ENCODE peak calls at places on chromosomes 3 and 15, in four cellular contexts. D, Q, X and G are unnamed samples.

GRCh38 chr3:16362781-16363180 is 97.8 kb downstream of the OXNAD1 start:
- DNase-seq in X (no peak), D (no peak), Q (no peak), G (no peak)

GRCh38 chr3:196272826-196273225 is 14.7 kb downstream of the PCYT1A start:
- DNase-seq in X (no peak), Q (no peak), D (no peak), G (no peak)

GRCh38 chr15:59536553-59536952 is 75.0 kb upstream of the GCNT3 start:
- DNase-seq in D (no peak), X (no peak), Q (no peak), G (no peak)

GRCh38 chr3:123745184-123745855 is 138.8 kb downstream of the MYLK start:
- DNase-seq in D (no peak), Q (no peak), X (peak; percentile 44), G (no peak)

GRCh38 chr15:77025471-77025901 is 30.6 kb downstream of the PSTPIP1 start:
- DNase-seq in Q (no peak), X (no peak), D (peak; percentile 14), G (no peak)

GRCh38 chr3:33377931-33378330 is 62.3 kb downstream of the UBP1 start:
- DNase-seq in Q (no peak), D (no peak), X (no peak), G (no peak)

GRCh38 chr15:43270676-43271306 is 4.1 kb upstream of the TGM5 start:
- DNase-seq in X (no peak), D (no peak), Q (no peak), G (no peak)

GRCh38 chr3:169668081-169668956 is 4.8 kb upstream of the MECOM start:
- DNase-seq in Q (no peak), X (no peak), D (peak; percentile 61), G (no peak)

DNA sequence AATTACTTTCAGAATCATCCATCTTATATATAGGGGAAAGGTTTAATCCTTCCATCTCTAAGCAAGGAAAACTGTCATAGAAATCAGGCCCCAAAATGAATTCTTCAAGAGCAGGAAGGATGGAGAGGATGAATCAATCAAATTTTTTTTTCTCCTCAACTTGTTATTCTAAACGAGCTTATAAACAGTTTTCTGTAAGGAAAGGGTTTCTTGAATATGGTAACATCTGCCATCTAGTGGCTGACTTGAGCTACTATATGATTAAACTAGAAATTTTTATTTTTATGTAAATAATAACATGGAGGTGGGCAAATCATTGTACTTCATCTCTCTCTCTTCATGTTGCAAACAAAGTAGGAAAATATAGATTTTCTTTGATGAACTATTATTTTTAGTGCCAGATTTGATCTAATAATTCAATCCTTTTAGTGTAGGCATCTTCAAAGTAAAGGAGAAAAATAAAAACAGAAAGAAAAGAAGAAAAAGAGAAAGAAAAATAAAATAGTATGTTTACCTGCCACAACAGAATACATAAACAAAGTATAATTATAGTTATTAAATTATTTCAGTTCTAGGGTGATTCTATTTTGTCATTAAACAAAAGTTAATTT is 146.6 kb downstream of the SERPINI1 start:
- DNase-seq in D (no peak), X (peak; percentile 30), Q (peak; percentile 35), G (peak; percentile 27)
- TF ChIP-seq ELF4 in D (no peak), X (no peak), Q (no peak), G (no peak)

GRCh38 chr15:70380484-70380883 is 282.8 kb upstream of the TLE3 start:
- DNase-seq in Q (no peak), D (no peak), X (no peak), G (no peak)
- TF ChIP-seq SP1 in Q (no peak), D (no peak), X (no peak), G (no peak)

GRCh38 chr15:98787936-98788757 is 139.8 kb downstream of the IGF1R start:
- DNase-seq in X (peak; percentile 43), Q (no peak), D (no peak), G (no peak)

GRCh38 chr15:98785408-98785795 is 137.1 kb downstream of the IGF1R start:
- DNase-seq in Q (no peak), X (peak; percentile 48), D (no peak), G (no peak)

GRCh38 chr15:98786706-98787105 is 138.4 kb downstream of the IGF1R start:
- DNase-seq in Q (no peak), D (no peak), X (no peak), G (no peak)

GRCh38 chr15:98787190-98787589 is 138.9 kb downstream of the IGF1R start:
- DNase-seq in Q (no peak), D (no peak), X (no peak), G (no peak)

GRCh38 chr15:98785796-98786581 is 137.7 kb downstream of the IGF1R start:
- DNase-seq in Q (no peak), D (peak; percentile 50), X (peak; percentile 36), G (no peak)
- TF ChIP-seq ELF4 in Q (no peak), D (no peak), X (no peak), G (no peak)

DNA sequence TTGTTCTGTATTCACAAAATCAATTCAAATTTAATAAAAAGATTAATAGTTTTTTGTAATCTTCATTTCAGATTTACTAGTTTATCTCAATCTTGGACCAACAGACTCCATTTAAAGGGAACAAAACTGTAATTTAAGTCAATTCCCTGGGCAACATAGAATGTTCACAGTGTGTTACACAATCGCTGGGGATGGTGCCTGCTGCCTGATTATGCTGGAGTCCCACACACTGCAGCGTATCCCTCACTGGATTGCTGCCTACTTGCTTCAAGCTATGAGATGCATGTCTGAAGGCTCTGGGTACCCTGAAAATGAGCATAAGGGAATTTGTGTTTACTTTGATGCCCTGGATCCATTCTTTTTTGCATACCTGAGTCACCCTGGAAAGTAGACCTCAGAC is 35.7 kb downstream of the ITPR1 start:
- DNase-seq in X (no peak), Q (no peak), D (no peak), G (no peak)
- TF ChIP-seq SP1 in X (no peak), Q (no peak), D (no peak), G (no peak)